ENCODE peak calls at places on chromosomes 13 and 19, in five cellular contexts. One of them, this sample, is unnamed.
A peak's percentile ranks its signal among the peaks of the same experiment; 100 is the strongest.

GRCh38 chr19:13036366-13036976 is 41.2 kb downstream of the NFIX start:
- DNase-seq in lung: peak; percentile 67
- DNase-seq in fibroblast of lung: no peak
- DNase-seq in GM12878: no peak
- DNase-seq in fibroblast of pulmonary artery: peak; percentile 69
- DNase-seq in this sample: no peak

GRCh38 chr13:24220086-24220703 is 59.7 kb downstream of the SPATA13 start:
- DNase-seq in lung: peak; percentile 58
- DNase-seq in fibroblast of lung: peak; percentile 90
- DNase-seq in GM12878: no peak
- DNase-seq in fibroblast of pulmonary artery: peak; percentile 92
- DNase-seq in this sample: peak; percentile 35

GRCh38 chr13:99900960-99901359 is 70.6 kb downstream of the ZIC5 start:
- DNase-seq in lung: no peak
- DNase-seq in fibroblast of lung: no peak
- DNase-seq in GM12878: no peak
- DNase-seq in fibroblast of pulmonary artery: no peak
- DNase-seq in this sample: no peak

GRCh38 chr13:79491715-79492114 is 10.8 kb downstream of the NDFIP2 start:
- DNase-seq in lung: no peak
- DNase-seq in fibroblast of lung: peak; percentile 88
- DNase-seq in GM12878: no peak
- DNase-seq in fibroblast of pulmonary artery: peak; percentile 70
- DNase-seq in this sample: no peak

GRCh38 chr19:12681074-12681987 is at the start of gene DHPS:
- DNase-seq in lung: peak; percentile 95
- DNase-seq in fibroblast of lung: peak; percentile 99
- DNase-seq in GM12878: peak; percentile 95
- DNase-seq in fibroblast of pulmonary artery: peak; percentile 99
- DNase-seq in this sample: peak; percentile 90

GRCh38 chr19:19443902-19444693 is 38.6 kb downstream of the GATAD2A start:
- DNase-seq in lung: no peak
- DNase-seq in fibroblast of lung: no peak
- DNase-seq in GM12878: no peak
- DNase-seq in fibroblast of pulmonary artery: no peak
- DNase-seq in this sample: peak; percentile 44

GRCh38 chr19:10864538-10864899 is 6.8 kb upstream of the CARM1 start:
- DNase-seq in lung: peak; percentile 82
- DNase-seq in fibroblast of lung: peak; percentile 79
- DNase-seq in GM12878: no peak
- DNase-seq in fibroblast of pulmonary artery: peak; percentile 79
- DNase-seq in this sample: no peak

GRCh38 chr19:10915511-10916091 is 12.8 kb downstream of the YIPF2 start:
- DNase-seq in lung: no peak
- DNase-seq in fibroblast of lung: peak; percentile 89
- DNase-seq in GM12878: no peak
- DNase-seq in fibroblast of pulmonary artery: peak; percentile 66
- DNase-seq in this sample: no peak

GRCh38 chr13:91166714-91167511 is 180.6 kb upstream of the MIR17HG start:
- DNase-seq in lung: no peak
- DNase-seq in fibroblast of lung: no peak
- DNase-seq in GM12878: no peak
- DNase-seq in fibroblast of pulmonary artery: no peak
- DNase-seq in this sample: no peak

GRCh38 chr13:99959127-99959529 is 12.4 kb downstream of the ZIC5 start:
- DNase-seq in lung: no peak
- DNase-seq in fibroblast of lung: no peak
- DNase-seq in GM12878: no peak
- DNase-seq in fibroblast of pulmonary artery: no peak
- DNase-seq in this sample: no peak

GRCh38 chr13:22325761-22326160 is 654.9 kb downstream of the FGF9 start:
- DNase-seq in lung: no peak
- DNase-seq in fibroblast of lung: no peak
- DNase-seq in GM12878: no peak
- DNase-seq in fibroblast of pulmonary artery: no peak
- DNase-seq in this sample: no peak

GRCh38 chr19:49073514-49074378 is 1.2 kb upstream of the KCNA7 start:
- DNase-seq in lung: no peak
- DNase-seq in fibroblast of lung: no peak
- DNase-seq in GM12878: no peak
- DNase-seq in fibroblast of pulmonary artery: no peak
- DNase-seq in this sample: no peak

GRCh38 chr19:42596391-42597071 is 1.8 kb upstream of the CEACAM8 start:
- DNase-seq in lung: no peak
- DNase-seq in fibroblast of lung: peak; percentile 7
- DNase-seq in GM12878: no peak
- DNase-seq in fibroblast of pulmonary artery: peak; percentile 20
- DNase-seq in this sample: peak; percentile 22

GRCh38 chr13:99992912-99993311 is 11.3 kb downstream of the ZIC2 start:
- DNase-seq in lung: no peak
- DNase-seq in fibroblast of lung: no peak
- DNase-seq in GM12878: no peak
- DNase-seq in fibroblast of pulmonary artery: no peak
- DNase-seq in this sample: no peak

GRCh38 chr13:50191004-50191403 is 175.8 kb downstream of the KCNRG start:
- DNase-seq in lung: no peak
- DNase-seq in fibroblast of lung: no peak
- DNase-seq in GM12878: no peak
- DNase-seq in fibroblast of pulmonary artery: no peak
- DNase-seq in this sample: no peak

GRCh38 chr13:100254002-100254401 is 165.1 kb downstream of the PCCA start:
- DNase-seq in lung: no peak
- DNase-seq in fibroblast of lung: peak; percentile 9
- DNase-seq in GM12878: no peak
- DNase-seq in fibroblast of pulmonary artery: peak; percentile 29
- DNase-seq in this sample: no peak

GRCh38 chr19:35346193-35347052 is 1.3 kb upstream of the FFAR1 start:
- DNase-seq in lung: no peak
- DNase-seq in fibroblast of lung: no peak
- DNase-seq in GM12878: peak; percentile 74
- DNase-seq in fibroblast of pulmonary artery: no peak
- DNase-seq in this sample: peak; percentile 76

GRCh38 chr13:24212674-24213073 is 52.2 kb downstream of the SPATA13 start:
- DNase-seq in lung: no peak
- DNase-seq in fibroblast of lung: no peak
- DNase-seq in GM12878: no peak
- DNase-seq in fibroblast of pulmonary artery: no peak
- DNase-seq in this sample: no peak

GRCh38 chr19:35549174-35549788 is 3.9 kb downstream of the TMEM147 start:
- DNase-seq in lung: peak; percentile 67
- DNase-seq in fibroblast of lung: peak; percentile 70
- DNase-seq in GM12878: no peak
- DNase-seq in fibroblast of pulmonary artery: peak; percentile 73
- DNase-seq in this sample: peak; percentile 46

GRCh38 chr13:107351305-107351704 is 783.4 kb upstream of the ARGLU1 start:
- DNase-seq in lung: no peak
- DNase-seq in fibroblast of lung: peak; percentile 19
- DNase-seq in GM12878: no peak
- DNase-seq in fibroblast of pulmonary artery: peak; percentile 73
- DNase-seq in this sample: no peak

GRCh38 chr19:17192751-17193150 is 22.4 kb upstream of the USE1 start:
- DNase-seq in lung: no peak
- DNase-seq in fibroblast of lung: no peak
- DNase-seq in GM12878: no peak
- DNase-seq in fibroblast of pulmonary artery: no peak
- DNase-seq in this sample: no peak

GRCh38 chr19:33950141-33950805 is 153.6 kb downstream of the KCTD15 start:
- DNase-seq in lung: no peak
- DNase-seq in fibroblast of lung: no peak
- DNase-seq in GM12878: no peak
- DNase-seq in fibroblast of pulmonary artery: peak; percentile 3
- DNase-seq in this sample: no peak

GRCh38 chr13:46603165-46603603 is 50.2 kb downstream of the LRCH1 start:
- DNase-seq in lung: no peak
- DNase-seq in fibroblast of lung: no peak
- DNase-seq in GM12878: no peak
- DNase-seq in fibroblast of pulmonary artery: peak; percentile 42
- DNase-seq in this sample: no peak

GRCh38 chr19:13633109-13633508 is 126.8 kb upstream of the CACNA1A start:
- DNase-seq in lung: no peak
- DNase-seq in fibroblast of lung: peak; percentile 95
- DNase-seq in GM12878: no peak
- DNase-seq in fibroblast of pulmonary artery: no peak
- DNase-seq in this sample: no peak

GRCh38 chr13:111622051-111622531 is 301.6 kb downstream of the TEX29 start:
- DNase-seq in lung: no peak
- DNase-seq in fibroblast of lung: no peak
- DNase-seq in GM12878: no peak
- DNase-seq in fibroblast of pulmonary artery: no peak
- DNase-seq in this sample: no peak

GRCh38 chr13:27549406-27549981 is 70.8 kb downstream of the LNX2 start:
- DNase-seq in lung: no peak
- DNase-seq in fibroblast of lung: no peak
- DNase-seq in GM12878: no peak
- DNase-seq in fibroblast of pulmonary artery: peak; percentile 24
- DNase-seq in this sample: no peak

GRCh38 chr19:51201712-51202111 is 23.2 kb upstream of the CD33 start:
- DNase-seq in lung: no peak
- DNase-seq in fibroblast of lung: no peak
- DNase-seq in GM12878: no peak
- DNase-seq in fibroblast of pulmonary artery: no peak
- DNase-seq in this sample: no peak

GRCh38 chr19:1503089-1503924 is 9.5 kb downstream of the ADAMTSL5 start:
- DNase-seq in lung: no peak
- DNase-seq in fibroblast of lung: peak; percentile 20
- DNase-seq in GM12878: no peak
- DNase-seq in fibroblast of pulmonary artery: peak; percentile 31
- DNase-seq in this sample: peak; percentile 68

GRCh38 chr19:4378886-4379285 is 21.5 kb downstream of the SH3GL1 start:
- DNase-seq in lung: no peak
- DNase-seq in fibroblast of lung: no peak
- DNase-seq in GM12878: no peak
- DNase-seq in fibroblast of pulmonary artery: no peak
- DNase-seq in this sample: no peak

GRCh38 chr19:35044317-35045117 is 3.0 kb downstream of the HPN start:
- DNase-seq in lung: peak; percentile 69
- DNase-seq in fibroblast of lung: peak; percentile 58
- DNase-seq in GM12878: no peak
- DNase-seq in fibroblast of pulmonary artery: peak; percentile 71
- DNase-seq in this sample: no peak

GRCh38 chr13:66845393-66845792 is 384.7 kb downstream of the PCDH9 start:
- DNase-seq in lung: no peak
- DNase-seq in fibroblast of lung: no peak
- DNase-seq in GM12878: no peak
- DNase-seq in fibroblast of pulmonary artery: no peak
- DNase-seq in this sample: no peak

GRCh38 chr19:3479177-3479818 is 1.0 kb downstream of the SMIM24 start:
- DNase-seq in lung: no peak
- DNase-seq in fibroblast of lung: no peak
- DNase-seq in GM12878: no peak
- DNase-seq in fibroblast of pulmonary artery: no peak
- DNase-seq in this sample: no peak

GRCh38 chr13:40351537-40352384 is 314.7 kb downstream of the FOXO1 start:
- DNase-seq in lung: no peak
- DNase-seq in fibroblast of lung: no peak
- DNase-seq in GM12878: no peak
- DNase-seq in fibroblast of pulmonary artery: no peak
- DNase-seq in this sample: no peak

GRCh38 chr13:40352385-40352778 is 314.1 kb downstream of the FOXO1 start:
- DNase-seq in lung: no peak
- DNase-seq in fibroblast of lung: peak; percentile 88
- DNase-seq in GM12878: no peak
- DNase-seq in fibroblast of pulmonary artery: peak; percentile 53
- DNase-seq in this sample: no peak

GRCh38 chr13:40352807-40353562 is 313.5 kb downstream of the FOXO1 start:
- DNase-seq in lung: no peak
- DNase-seq in fibroblast of lung: peak; percentile 71
- DNase-seq in GM12878: no peak
- DNase-seq in fibroblast of pulmonary artery: peak; percentile 51
- DNase-seq in this sample: no peak

GRCh38 chr13:40355126-40355719 is 311.2 kb downstream of the FOXO1 start:
- DNase-seq in lung: no peak
- DNase-seq in fibroblast of lung: no peak
- DNase-seq in GM12878: no peak
- DNase-seq in fibroblast of pulmonary artery: no peak
- DNase-seq in this sample: no peak

DNA sequence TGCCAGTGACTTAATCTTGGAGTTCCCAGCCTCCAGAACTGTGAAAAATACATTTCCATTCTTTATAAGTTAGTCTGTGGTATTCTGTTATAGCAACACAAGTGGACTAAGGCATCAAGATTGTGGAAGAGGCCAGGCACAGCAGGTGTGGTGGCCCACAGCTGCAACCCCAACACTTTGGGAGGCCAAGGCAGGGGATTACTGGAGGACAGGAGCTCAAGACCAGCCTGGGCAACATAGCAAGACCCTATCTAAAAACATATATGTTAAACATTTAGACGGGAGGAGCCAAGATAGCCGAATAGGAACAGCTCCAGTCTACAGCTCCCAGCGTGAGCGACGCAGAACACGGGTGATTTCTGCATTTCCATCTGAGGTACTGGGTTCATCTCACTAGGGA is 310.4 kb downstream of the FOXO1 start:
- DNase-seq in lung: no peak
- DNase-seq in fibroblast of lung: no peak
- DNase-seq in GM12878: no peak
- DNase-seq in fibroblast of pulmonary artery: no peak
- DNase-seq in this sample: no peak
- H3K4me3 ChIP-seq in lung: no peak overlapping the region
- H3K4me3 ChIP-seq in fibroblast of lung: no peak overlapping the region
- H3K4me3 ChIP-seq in GM12878: no peak overlapping the region
- H3K4me3 ChIP-seq in fibroblast of pulmonary artery: no peak overlapping the region
- H3K4me3 ChIP-seq in this sample: no peak overlapping the region

GRCh38 chr13:33637978-33638743 is 179.8 kb upstream of the RFC3 start:
- DNase-seq in lung: no peak
- DNase-seq in fibroblast of lung: peak; percentile 43
- DNase-seq in GM12878: no peak
- DNase-seq in fibroblast of pulmonary artery: peak; percentile 53
- DNase-seq in this sample: no peak
- TF ChIP-seq CTCF in lung: no peak
- TF ChIP-seq CTCF in fibroblast of lung: no peak
- TF ChIP-seq CTCF in GM12878: no peak
- TF ChIP-seq CTCF in fibroblast of pulmonary artery: no peak
- TF ChIP-seq CTCF in this sample: no peak

GRCh38 chr19:55253842-55254624 is 4.8 kb downstream of the PPP6R1 start:
- DNase-seq in lung: no peak
- DNase-seq in fibroblast of lung: no peak
- DNase-seq in GM12878: peak; percentile 77
- DNase-seq in fibroblast of pulmonary artery: no peak
- DNase-seq in this sample: peak; percentile 87
- H3K4me3 ChIP-seq in lung: no peak overlapping the region
- H3K4me3 ChIP-seq in fibroblast of lung: no peak overlapping the region
- H3K4me3 ChIP-seq in GM12878: peak overlapping the region; percentile 100
- H3K4me3 ChIP-seq in fibroblast of pulmonary artery: no peak overlapping the region
- H3K4me3 ChIP-seq in this sample: peak overlapping the region; percentile 86

GRCh38 chr19:37136118-37136517 is 36.4 kb downstream of the ZNF585A start:
- DNase-seq in lung: no peak
- DNase-seq in fibroblast of lung: no peak
- DNase-seq in GM12878: no peak
- DNase-seq in fibroblast of pulmonary artery: no peak
- DNase-seq in this sample: no peak
- TF ChIP-seq CTCF in lung: no peak
- TF ChIP-seq CTCF in fibroblast of lung: no peak
- TF ChIP-seq CTCF in GM12878: no peak
- TF ChIP-seq CTCF in fibroblast of pulmonary artery: no peak
- TF ChIP-seq CTCF in this sample: no peak